ENCODE peak calls at places on chromosomes 3 and 15, in eight cellular contexts. H is putamen; A is activated CD4-positive, alpha-beta T cell treated with anti-CD3 and anti-CD28 coated beads for 1 hour; Z is activated CD8-positive, alpha-beta T cell treated with anti-CD3 and anti-CD28 coated beads for 36 hours; K is germinal center; B is foreskin fibroblast; Y is C1 segment of cervical spinal cord; L is ELR. R is an unnamed sample.

GRCh38 chr15:40336129-40337122 is 4.3 kb downstream of the CCDC9B start:
- DNase-seq in H (no peak), A (no peak), Z (peak; percentile 18), K (peak; percentile 50), B (no peak), Y (no peak), L (no peak), R (no peak)

GRCh38 chr3:129594907-129595390 is 11.5 kb downstream of the PLXND1 start:
- DNase-seq in H (no peak), A (no peak), Z (no peak), K (no peak), B (no peak), Y (no peak), L (no peak), R (no peak)

GRCh38 chr3:128592891-128593290 is 57.7 kb downstream of the RPN1 start:
- DNase-seq in H (no peak), A (no peak), Z (no peak), K (no peak), B (no peak), Y (no peak), L (no peak), R (no peak)

GRCh38 chr3:184227481-184227935 is 1.9 kb upstream of the VWA5B2 start:
- DNase-seq in H (no peak), A (peak; percentile 35), Z (peak; percentile 61), K (peak; percentile 76), B (peak; percentile 46), Y (no peak), L (peak; percentile 47), R (peak; percentile 32)

GRCh38 chr3:169299897-169300296 is 363.6 kb downstream of the MECOM start:
- DNase-seq in H (no peak), A (no peak), Z (no peak), K (no peak), B (no peak), Y (no peak), L (no peak), R (no peak)

GRCh38 chr3:151290673-151291072 is 12.3 kb upstream of the P2RY14 start:
- DNase-seq in H (no peak), A (no peak), Z (no peak), K (peak; percentile 15), B (peak; percentile 59), Y (no peak), L (peak; percentile 66), R (peak; percentile 69)

GRCh38 chr15:48059786-48060185 is 61.0 kb upstream of the SLC24A5 start:
- DNase-seq in H (peak; percentile 45), A (no peak), Z (no peak), K (no peak), B (peak; percentile 11), Y (peak; percentile 6), L (no peak), R (peak; percentile 39)

GRCh38 chr3:179750720-179751328 is 98.0 kb downstream of the USP13 start:
- DNase-seq in H (no peak), A (no peak), Z (peak; percentile 9), K (no peak), B (peak; percentile 50), Y (no peak), L (peak; percentile 41), R (peak; percentile 48)